ENCODE peak calls at places on chromosomes 4 and X, in four cellular contexts. K is A549, Q is HepG2, N is K562. D is an unnamed sample.

GRCh38 chrX:10529344-10529743 is 91.0 kb downstream of the MID1 start:
- DNase-seq in K (no peak), N (no peak), Q (no peak), D (no peak)

GRCh38 chr4:26544421-26544820 is 39.5 kb upstream of the TBC1D19 start:
- DNase-seq in K (no peak), N (no peak), Q (no peak), D (no peak)

GRCh38 chr4:8725071-8725841 is 132.7 kb downstream of the CPZ start:
- DNase-seq in K (no peak), Q (no peak), N (no peak), D (no peak)

GRCh38 chrX:101452051-101452450 is 33.2 kb upstream of the ARMCX4 start:
- DNase-seq in Q (no peak), K (no peak), N (no peak), D (no peak)

GRCh38 chrX:45859407-45859806 is 658.7 kb upstream of the DIPK2B start:
- DNase-seq in Q (no peak), K (no peak), N (no peak), D (no peak)

GRCh38 chr4:184416913-184417734 is 57.2 kb downstream of the IRF2 start:
- DNase-seq in N (no peak), Q (no peak), K (no peak), D (no peak)

GRCh38 chr4:185716008-185716976 is 95.7 kb downstream of the SORBS2 start:
- DNase-seq in K (no peak), N (no peak), Q (no peak), D (no peak)

GRCh38 chr4:41994461-41994860 is 4.1 kb downstream of the SLC30A9 start:
- DNase-seq in N (no peak), Q (no peak), K (no peak), D (no peak)

GRCh38 chr4:54400802-54401201 is 171.7 kb downstream of the PDGFRA start:
- DNase-seq in Q (no peak), N (no peak), K (peak; percentile 3), D (no peak)

GRCh38 chrX:389021-389441 is 2.3 kb upstream of the PPP2R3B start:
- DNase-seq in N (no peak), Q (peak; percentile 55), K (no peak), D (no peak)

GRCh38 chr4:145196747-145197146 is 16.4 kb upstream of the OTUD4 start:
- DNase-seq in K (no peak), Q (no peak), N (no peak), D (no peak)

GRCh38 chr4:74968456-74969164 is 35.7 kb downstream of the PARM1 start:
- DNase-seq in Q (no peak), N (no peak), K (no peak), D (no peak)

GRCh38 chr4:74970577-74970976 is 37.7 kb downstream of the PARM1 start:
- DNase-seq in K (no peak), N (no peak), Q (no peak), D (no peak)

GRCh38 chr4:74975082-74975481 is 42.2 kb downstream of the PARM1 start:
- DNase-seq in N (no peak), K (no peak), Q (no peak), D (no peak)

GRCh38 chr4:74967324-74967723 is 34.4 kb downstream of the PARM1 start:
- DNase-seq in N (no peak), K (no peak), Q (no peak), D (no peak)

GRCh38 chr4:74969507-74970474 is 36.9 kb downstream of the PARM1 start:
- DNase-seq in N (peak; percentile 8), Q (no peak), K (peak; percentile 1), D (peak; percentile 35)
- TF ChIP-seq NR3C1 in N (no peak), Q (no peak), K (no peak), D (no peak)

GRCh38 chrX:71540801-71541545 is 8.1 kb downstream of the OGT start:
- DNase-seq in K (no peak), N (no peak), Q (no peak), D (no peak)

GRCh38 chrX:71542411-71542810 is 9.5 kb downstream of the OGT start:
- DNase-seq in Q (no peak), K (no peak), N (no peak), D (no peak)

GRCh38 chrX:71542825-71543224 is 9.9 kb downstream of the OGT start:
- DNase-seq in Q (no peak), N (no peak), K (no peak), D (no peak)

GRCh38 chrX:71543316-71543715 is 10.4 kb downstream of the OGT start:
- DNase-seq in K (peak; percentile 29), N (no peak), Q (no peak), D (no peak)

DNA sequence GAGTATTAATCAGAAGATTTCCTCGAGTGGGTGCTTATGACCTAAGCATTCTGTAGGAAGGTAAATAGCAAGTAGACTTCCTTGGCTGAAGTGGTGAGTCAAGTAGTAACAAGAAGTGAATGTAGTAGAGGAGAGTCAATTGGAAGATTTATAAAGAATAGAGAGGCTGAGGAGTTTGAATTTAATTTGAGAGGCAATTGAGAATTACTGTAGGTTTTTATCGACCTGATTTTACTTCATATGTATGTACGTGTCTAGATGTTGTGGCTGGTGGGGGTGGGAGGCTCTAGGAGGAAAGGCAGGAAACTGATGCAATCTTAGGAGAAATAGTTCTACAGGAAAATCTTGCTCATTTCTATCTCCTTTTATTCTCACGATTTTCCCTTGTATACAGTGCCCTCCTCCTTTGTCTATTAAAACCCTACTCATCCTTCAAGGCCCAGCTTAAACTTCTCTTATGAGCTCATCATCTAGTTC is 8.7 kb downstream of the OGT start:
- DNase-seq in N (no peak), K (no peak), Q (no peak), D (no peak)
- TF ChIP-seq NR3C1 in N (no peak), K (no peak), Q (no peak), D (no peak)

GRCh38 chr4:85777908-85778808 is 303.2 kb downstream of the ARHGAP24 start:
- DNase-seq in K (no peak), N (no peak), Q (no peak), D (no peak)
- TF ChIP-seq NR3C1 in K (no peak), N (no peak), Q (no peak), D (no peak)

GRCh38 chr4:125313497-125313896 is 1.3 kb upstream of the FAT4 start:
- DNase-seq in N (peak; percentile 63), K (peak; percentile 78), Q (peak; percentile 83), D (peak; percentile 19)
- TF ChIP-seq NR3C1 in N (no peak), K (no peak), Q (no peak), D (no peak)

D was measured in WTC11.